ENCODE peak calls at places on chromosomes 12 and 14, in eight cellular contexts. V is neural crest cell; X is T-helper 9 cell; N is GM23248; M is germinal center; O is ELR; T is naive B cell; U is stimulated activated CD8-positive, alpha-beta memory T cell treated with anti-CD3 and anti-CD28 coated beads, Interleukin-2, amount 100 ng/mL, for 1 hour. B is an unnamed sample.

GRCh38 chr14:90583427-90583826 is 186.6 kb downstream of the CALM1 start:
- DNase-seq in X (no peak), N (no peak), V (no peak), O (no peak), U (no peak), T (no peak), M (no peak), B (no peak)

GRCh38 chr14:67358914-67359313 is 690 bp downstream of the ATP6V1D start:
- DNase-seq in T (no peak), U (no peak), X (no peak), M (no peak), O (peak), V (no peak), N (peak), B (no peak)

GRCh38 chr14:102424923-102425322 is 62.2 kb downstream of the TECPR2 start:
- DNase-seq in M (no peak), T (no peak), U (no peak), O (no peak), X (no peak), V (no peak), N (no peak), B (no peak)

GRCh38 chr12:57416039-57416996 is 14.5 kb downstream of the R3HDM2 start:
- DNase-seq in X (no peak), U (no peak), M (no peak), O (peak), N (peak), T (no peak), V (no peak), B (no peak)

GRCh38 chr12:42281281-42281680 is 43.2 kb upstream of the YAF2 start:
- DNase-seq in T (no peak), N (no peak), V (no peak), M (no peak), U (no peak), X (no peak), O (no peak), B (no peak)

GRCh38 chr12:29725587-29726320 is 58.0 kb downstream of the TMTC1 start:
- DNase-seq in N (peak), U (no peak), M (no peak), V (no peak), O (no peak), X (no peak), T (no peak), B (no peak)

GRCh38 chr12:10186299-10186698 is 7.5 kb downstream of the TMEM52B start:
- DNase-seq in N (no peak), T (peak), O (no peak), V (no peak), M (no peak), U (no peak), X (no peak), B (no peak)

GRCh38 chr12:109385339-109386078 is 37.8 kb downstream of the MYO1H start:
- DNase-seq in M (peak), X (no peak), N (peak), U (no peak), O (peak), T (no peak), V (no peak), B (peak)

GRCh38 chr12:49288412-49288853 is 6.5 kb upstream of the PRPH start:
- DNase-seq in U (peak), X (peak), O (peak), T (peak), M (peak), N (peak), V (peak), B (peak)

GRCh38 chr12:2679068-2679815 is 115.5 kb upstream of the FKBP4 start:
- DNase-seq in V (no peak), M (no peak), U (no peak), X (no peak), O (no peak), T (no peak), N (no peak), B (no peak)

GRCh38 chr12:19482551-19483109 is 43.3 kb downstream of the AEBP2 start:
- DNase-seq in N (no peak), U (no peak), M (no peak), T (no peak), X (peak), V (no peak), O (no peak), B (no peak)

GRCh38 chr14:105093426-105094192 is 28.4 kb upstream of the GPR132 start:
- DNase-seq in M (peak), O (peak), X (peak), V (peak), U (peak), N (peak), T (peak), B (no peak)

GRCh38 chr14:58882577-58883018 is 244.8 kb downstream of the DACT1 start:
- DNase-seq in N (peak), T (no peak), U (no peak), O (no peak), M (no peak), V (no peak), X (no peak), B (no peak)

GRCh38 chr12:56129210-56129691 is 1.2 kb downstream of the ESYT1 start:
- DNase-seq in N (peak), O (peak), T (peak), X (peak), V (peak), M (peak), U (no peak), B (peak)

GRCh38 chr14:22485178-22485577 is 103.8 kb downstream of the DAD1 start:
- DNase-seq in O (no peak), T (no peak), M (no peak), V (no peak), N (peak), U (no peak), X (no peak), B (no peak)

GRCh38 chr14:79278798-79279644 is 932.3 kb downstream of the DIO2 start:
- DNase-seq in X (no peak), U (no peak), O (peak), N (peak), V (peak), M (no peak), T (no peak), B (no peak)

GRCh38 chr14:68569970-68570409 is 222.9 kb downstream of the ZFP36L1 start:
- DNase-seq in N (no peak), V (no peak), O (no peak), T (no peak), M (no peak), U (no peak), X (no peak), B (no peak)

GRCh38 chr12:53696285-53696654 is 20.4 kb upstream of the ATP5MC2 start:
- DNase-seq in T (no peak), O (peak), V (peak), X (no peak), U (no peak), M (peak), N (peak), B (peak)

GRCh38 chr14:24353551-24354529 is 14.0 kb upstream of the RIPK3 start:
- DNase-seq in N (peak), V (no peak), X (no peak), U (no peak), M (no peak), O (peak), T (no peak), B (no peak)

GRCh38 chr14:49972840-49973239 is 80.0 kb downstream of the ARF6 start:
- DNase-seq in X (no peak), N (peak), O (peak), U (no peak), T (no peak), M (no peak), V (no peak), B (no peak)

GRCh38 chr12:6074394-6074793 is 50.1 kb downstream of the VWF start:
- DNase-seq in U (no peak), T (no peak), N (no peak), O (no peak), X (no peak), V (no peak), M (no peak), B (no peak)

GRCh38 chr12:67747869-67748760 is 99.6 kb downstream of the DYRK2 start:
- DNase-seq in N (peak), O (peak), M (no peak), X (no peak), U (no peak), V (no peak), T (no peak), B (no peak)

GRCh38 chr14:92613008-92613658 is 99.6 kb downstream of the RIN3 start:
- DNase-seq in V (peak), O (peak), N (no peak), U (peak), T (peak), M (peak), X (peak), B (peak)

GRCh38 chr12:13208533-13209278 is 12.2 kb downstream of the EMP1 start:
- DNase-seq in V (no peak), O (peak), M (no peak), U (no peak), N (peak), T (peak), X (no peak), B (no peak)

GRCh38 chr12:74514098-74514872 is 23.4 kb upstream of the ATXN7L3B start:
- DNase-seq in U (no peak), T (no peak), N (no peak), M (no peak), V (no peak), X (no peak), O (no peak), B (no peak)

GRCh38 chr12:58776144-58776543 is 144.2 kb downstream of the LRIG3 start:
- DNase-seq in V (no peak), M (no peak), N (no peak), O (no peak), U (no peak), X (no peak), T (no peak), B (no peak)

GRCh38 chr12:2179058-2179457 is 126.3 kb downstream of the CACNA1C start:
- DNase-seq in U (no peak), T (no peak), V (no peak), X (no peak), M (no peak), O (no peak), N (no peak), B (no peak)

GRCh38 chr14:77181603-77182437 is at the start of gene TMEM63C:
- DNase-seq in V (peak), O (no peak), U (no peak), X (peak), M (peak), N (peak), T (peak), B (peak)

GRCh38 chr14:33617154-33617553 is 333.7 kb downstream of the EGLN3 start:
- DNase-seq in O (peak), X (no peak), N (peak), V (no peak), T (no peak), U (no peak), M (no peak), B (no peak)

GRCh38 chr14:61269321-61270083 is 11.6 kb downstream of the TMEM30B start:
- DNase-seq in T (peak), N (peak), V (peak), X (peak), M (peak), U (peak), O (peak), B (peak)

GRCh38 chr14:36097356-36097755 is 79.2 kb downstream of the PTCSC3 start:
- DNase-seq in U (no peak), X (no peak), O (no peak), M (no peak), T (no peak), V (no peak), N (no peak), B (no peak)

GRCh38 chr12:10001141-10001778 is 2.3 kb upstream of the CLEC1B start:
- DNase-seq in O (no peak), N (no peak), T (no peak), X (no peak), M (no peak), V (no peak), U (no peak), B (no peak)

GRCh38 chr12:83092101-83092500 is 405.4 kb downstream of the TMTC2 start:
- DNase-seq in M (no peak), O (no peak), X (no peak), U (no peak), N (no peak), V (no peak), T (no peak), B (no peak)

GRCh38 chr12:93089805-93090569 is 160.9 kb upstream of the EEA1 start:
- DNase-seq in O (peak), T (no peak), M (no peak), U (no peak), X (no peak), V (no peak), N (peak), B (no peak)

GRCh38 chr12:124545508-124546418 is 21.6 kb downstream of the NCOR2 start:
- DNase-seq in X (no peak), T (no peak), V (no peak), U (no peak), M (no peak), O (no peak), N (peak), B (no peak)

GRCh38 chr14:59699422-59699821 is 122.8 kb upstream of the CCDC175 start:
- DNase-seq in T (no peak), X (no peak), M (no peak), N (no peak), O (no peak), V (no peak), U (no peak), B (no peak)